ENCODE peak calls at places on chromosome 13, in eight cellular contexts. One of them, this sample, is unnamed. For H4K20me1, the result is how much of the 10 kb centered on the place peaks cover.

GRCh38 chr13:32001392-32001768 is 30.2 kb upstream of the FRY start:
- DNase-seq in SK-N-SH: peak
- DNase-seq in H9: peak
- DNase-seq in HepG2: peak
- DNase-seq in GM23248: peak
- DNase-seq in IMR-90: peak
- DNase-seq in PC-3: peak
- DNase-seq in osteoblast: peak
- DNase-seq in this sample: no peak

GRCh38 chr13:34627905-34628682 is 314.0 kb upstream of the NBEA start:
- DNase-seq in HepG2: no peak
- DNase-seq in osteoblast: no peak
- DNase-seq in IMR-90: no peak
- DNase-seq in SK-N-SH: no peak
- DNase-seq in GM23248: no peak
- DNase-seq in H9: no peak
- DNase-seq in PC-3: no peak
- DNase-seq in this sample: no peak

GRCh38 chr13:28093871-28094270 is 6.5 kb downstream of the FLT3 start:
- DNase-seq in H9: no peak
- DNase-seq in osteoblast: no peak
- DNase-seq in IMR-90: no peak
- DNase-seq in SK-N-SH: no peak
- DNase-seq in PC-3: no peak
- DNase-seq in GM23248: no peak
- DNase-seq in HepG2: no peak
- DNase-seq in this sample: no peak

GRCh38 chr13:106373304-106373988 is 162.0 kb downstream of the EFNB2 start:
- DNase-seq in SK-N-SH: no peak
- DNase-seq in H9: no peak
- DNase-seq in GM23248: no peak
- DNase-seq in osteoblast: no peak
- DNase-seq in IMR-90: no peak
- DNase-seq in HepG2: no peak
- DNase-seq in PC-3: no peak
- DNase-seq in this sample: no peak

GRCh38 chr13:23159587-23160240 is 21.1 kb upstream of the SGCG start:
- DNase-seq in IMR-90: no peak
- DNase-seq in SK-N-SH: peak
- DNase-seq in H9: peak
- DNase-seq in osteoblast: no peak
- DNase-seq in HepG2: no peak
- DNase-seq in GM23248: peak
- DNase-seq in PC-3: no peak
- DNase-seq in this sample: no peak

GRCh38 chr13:84362777-84363176 is 480.5 kb upstream of the SLITRK1 start:
- DNase-seq in HepG2: no peak
- DNase-seq in GM23248: peak
- DNase-seq in PC-3: no peak
- DNase-seq in IMR-90: no peak
- DNase-seq in SK-N-SH: no peak
- DNase-seq in H9: no peak
- DNase-seq in osteoblast: no peak
- DNase-seq in this sample: no peak

GRCh38 chr13:114065926-114066774 is 66.3 kb downstream of the RASA3 start:
- DNase-seq in PC-3: no peak
- DNase-seq in osteoblast: no peak
- DNase-seq in GM23248: peak
- DNase-seq in HepG2: no peak
- DNase-seq in H9: no peak
- DNase-seq in IMR-90: no peak
- DNase-seq in SK-N-SH: no peak
- DNase-seq in this sample: no peak

GRCh38 chr13:39892731-39893293 is 237.3 kb downstream of the COG6 start:
- DNase-seq in PC-3: no peak
- DNase-seq in H9: no peak
- DNase-seq in HepG2: no peak
- DNase-seq in GM23248: peak
- DNase-seq in SK-N-SH: peak
- DNase-seq in IMR-90: no peak
- DNase-seq in osteoblast: no peak
- DNase-seq in this sample: no peak

GRCh38 chr13:30796132-30796832 is 60.9 kb downstream of the ALOX5AP start:
- DNase-seq in IMR-90: peak
- DNase-seq in HepG2: no peak
- DNase-seq in GM23248: peak
- DNase-seq in SK-N-SH: no peak
- DNase-seq in PC-3: peak
- DNase-seq in H9: no peak
- DNase-seq in osteoblast: peak
- DNase-seq in this sample: no peak

GRCh38 chr13:51806571-51806970 is 2.6 kb upstream of the DHRS12 start:
- DNase-seq in PC-3: peak
- DNase-seq in GM23248: peak
- DNase-seq in SK-N-SH: no peak
- DNase-seq in osteoblast: peak
- DNase-seq in IMR-90: peak
- DNase-seq in H9: no peak
- DNase-seq in HepG2: no peak
- DNase-seq in this sample: no peak

GRCh38 chr13:92187378-92187989 is 789.1 kb downstream of the GPC5 start:
- DNase-seq in osteoblast: peak
- DNase-seq in IMR-90: peak
- DNase-seq in H9: no peak
- DNase-seq in PC-3: peak
- DNase-seq in SK-N-SH: peak
- DNase-seq in GM23248: peak
- DNase-seq in HepG2: peak
- DNase-seq in this sample: no peak

GRCh38 chr13:99237981-99238662 is 20.1 kb downstream of the GPR18 start:
- DNase-seq in SK-N-SH: no peak
- DNase-seq in osteoblast: no peak
- DNase-seq in PC-3: no peak
- DNase-seq in H9: no peak
- DNase-seq in IMR-90: no peak
- DNase-seq in HepG2: no peak
- DNase-seq in GM23248: no peak
- DNase-seq in this sample: no peak

DNA sequence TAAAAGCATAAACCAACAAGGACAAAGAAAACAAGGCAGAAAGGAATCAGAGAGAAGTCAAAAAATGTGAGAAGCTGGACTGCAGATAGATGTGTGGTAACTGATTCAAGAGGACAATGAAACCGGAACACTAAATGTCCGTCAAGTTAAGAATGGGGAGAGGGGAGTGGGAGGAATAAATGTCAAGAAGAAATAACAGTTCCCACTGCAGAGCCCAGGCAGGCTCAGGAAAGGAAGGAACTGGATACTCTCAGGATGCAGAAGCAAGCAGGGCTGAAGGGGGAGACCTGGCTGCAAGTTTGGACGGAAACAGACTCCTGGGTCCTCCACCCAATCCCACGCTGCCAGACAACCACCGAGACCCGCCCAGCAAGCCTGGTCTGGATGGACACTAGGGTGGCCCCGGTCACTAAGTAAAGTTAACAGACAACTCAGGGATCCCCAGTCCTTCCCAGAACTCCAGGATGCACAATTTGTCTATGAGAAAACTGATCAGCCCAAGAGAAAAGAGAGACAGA is 18.1 kb downstream of the TUBGCP3 start:
- DNase-seq in H9: no peak
- DNase-seq in IMR-90: no peak
- DNase-seq in GM23248: no peak
- DNase-seq in PC-3: no peak
- DNase-seq in osteoblast: no peak
- DNase-seq in SK-N-SH: no peak
- DNase-seq in HepG2: no peak
- DNase-seq in this sample: no peak
- H4K20me1 ChIP-seq in H9: under half
- H4K20me1 ChIP-seq in IMR-90: under half
- H4K20me1 ChIP-seq in GM23248: under half
- H4K20me1 ChIP-seq in PC-3: under half
- H4K20me1 ChIP-seq in osteoblast: under half
- H4K20me1 ChIP-seq in SK-N-SH: under half
- H4K20me1 ChIP-seq in HepG2: under half
- H4K20me1 ChIP-seq in this sample: under half

GRCh38 chr13:37046062-37046461 is 13.4 kb downstream of the SUPT20H start:
- DNase-seq in IMR-90: no peak
- DNase-seq in PC-3: no peak
- DNase-seq in H9: no peak
- DNase-seq in HepG2: no peak
- DNase-seq in SK-N-SH: no peak
- DNase-seq in GM23248: no peak
- DNase-seq in osteoblast: no peak
- DNase-seq in this sample: no peak

GRCh38 chr13:37047032-37047431 is 12.5 kb downstream of the SUPT20H start:
- DNase-seq in PC-3: no peak
- DNase-seq in osteoblast: no peak
- DNase-seq in HepG2: no peak
- DNase-seq in IMR-90: no peak
- DNase-seq in GM23248: no peak
- DNase-seq in SK-N-SH: no peak
- DNase-seq in H9: no peak
- DNase-seq in this sample: no peak

GRCh38 chr13:37047846-37048245 is 11.6 kb downstream of the SUPT20H start:
- DNase-seq in PC-3: no peak
- DNase-seq in IMR-90: no peak
- DNase-seq in H9: no peak
- DNase-seq in HepG2: no peak
- DNase-seq in SK-N-SH: no peak
- DNase-seq in GM23248: no peak
- DNase-seq in osteoblast: no peak
- DNase-seq in this sample: no peak

GRCh38 chr13:37049810-37050209 is 9.7 kb downstream of the SUPT20H start:
- DNase-seq in SK-N-SH: no peak
- DNase-seq in PC-3: no peak
- DNase-seq in HepG2: no peak
- DNase-seq in IMR-90: no peak
- DNase-seq in H9: no peak
- DNase-seq in GM23248: no peak
- DNase-seq in osteoblast: no peak
- DNase-seq in this sample: no peak
- H4K20me1 ChIP-seq in SK-N-SH: under half
- H4K20me1 ChIP-seq in PC-3: under half
- H4K20me1 ChIP-seq in HepG2: under half
- H4K20me1 ChIP-seq in IMR-90: under half
- H4K20me1 ChIP-seq in H9: under half
- H4K20me1 ChIP-seq in GM23248: under half
- H4K20me1 ChIP-seq in osteoblast: under half
- H4K20me1 ChIP-seq in this sample: under half

GRCh38 chr13:40927929-40928328 is 91.2 kb downstream of the ELF1 start:
- DNase-seq in SK-N-SH: no peak
- DNase-seq in HepG2: no peak
- DNase-seq in PC-3: no peak
- DNase-seq in GM23248: no peak
- DNase-seq in H9: no peak
- DNase-seq in IMR-90: no peak
- DNase-seq in osteoblast: no peak
- DNase-seq in this sample: no peak

GRCh38 chr13:40928980-40929379 is 90.1 kb downstream of the ELF1 start:
- DNase-seq in IMR-90: no peak
- DNase-seq in PC-3: no peak
- DNase-seq in osteoblast: no peak
- DNase-seq in H9: no peak
- DNase-seq in SK-N-SH: no peak
- DNase-seq in GM23248: no peak
- DNase-seq in HepG2: no peak
- DNase-seq in this sample: no peak

GRCh38 chr13:40932252-40932651 is 86.9 kb downstream of the ELF1 start:
- DNase-seq in osteoblast: no peak
- DNase-seq in SK-N-SH: no peak
- DNase-seq in H9: no peak
- DNase-seq in PC-3: no peak
- DNase-seq in HepG2: no peak
- DNase-seq in IMR-90: no peak
- DNase-seq in GM23248: no peak
- DNase-seq in this sample: no peak

DNA sequence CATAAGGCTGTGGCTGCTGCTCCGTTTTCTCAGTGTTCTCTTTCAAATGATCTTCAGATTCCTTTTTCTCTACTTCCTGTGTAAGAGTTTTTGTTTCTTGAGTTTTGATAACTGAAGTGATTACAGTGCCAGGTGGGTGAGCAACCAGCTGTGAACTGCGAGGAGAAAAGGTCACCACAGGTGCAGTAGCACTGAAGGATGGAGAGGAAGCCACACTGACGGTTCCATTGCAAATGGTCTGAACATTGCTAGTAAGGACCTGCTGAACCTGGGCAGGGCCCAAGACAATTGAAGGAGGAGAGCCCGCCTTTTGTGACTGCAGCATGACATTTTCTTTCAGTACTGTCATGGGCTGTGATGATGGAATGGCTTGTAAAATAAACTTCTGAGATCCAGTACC is 85.6 kb downstream of the ELF1 start:
- DNase-seq in H9: no peak
- DNase-seq in osteoblast: no peak
- DNase-seq in IMR-90: no peak
- DNase-seq in HepG2: no peak
- DNase-seq in GM23248: no peak
- DNase-seq in PC-3: no peak
- DNase-seq in SK-N-SH: no peak
- DNase-seq in this sample: no peak
- H4K20me1 ChIP-seq in H9: under half
- H4K20me1 ChIP-seq in osteoblast: under half
- H4K20me1 ChIP-seq in IMR-90: under half
- H4K20me1 ChIP-seq in HepG2: under half
- H4K20me1 ChIP-seq in GM23248: under half
- H4K20me1 ChIP-seq in PC-3: under half
- H4K20me1 ChIP-seq in SK-N-SH: under half
- H4K20me1 ChIP-seq in this sample: under half

DNA sequence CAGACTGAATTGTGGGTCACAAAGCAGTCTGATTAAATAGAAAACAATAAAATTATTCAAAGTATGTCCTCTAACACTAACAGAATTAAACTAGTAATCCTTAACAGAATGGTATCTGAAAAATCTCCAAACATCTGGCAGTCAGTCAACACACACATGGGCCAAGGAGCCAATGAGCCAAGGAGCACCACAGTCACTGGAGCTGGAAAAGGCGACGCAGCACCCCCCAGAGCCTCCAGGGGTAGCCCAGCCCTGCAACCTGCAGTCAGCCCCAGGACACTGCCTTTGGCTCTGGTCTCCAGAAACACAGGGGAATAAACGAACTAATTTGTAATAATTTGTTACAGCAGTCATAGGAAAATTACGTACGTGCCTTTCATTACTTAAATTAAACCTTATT is 12.3 kb downstream of the TUBGCP3 start:
- DNase-seq in GM23248: peak
- DNase-seq in PC-3: no peak
- DNase-seq in HepG2: no peak
- DNase-seq in H9: peak
- DNase-seq in osteoblast: no peak
- DNase-seq in SK-N-SH: peak
- DNase-seq in IMR-90: no peak
- DNase-seq in this sample: no peak
- H4K20me1 ChIP-seq in GM23248: under half
- H4K20me1 ChIP-seq in PC-3: half or more
- H4K20me1 ChIP-seq in HepG2: under half
- H4K20me1 ChIP-seq in H9: under half
- H4K20me1 ChIP-seq in osteoblast: under half
- H4K20me1 ChIP-seq in SK-N-SH: under half
- H4K20me1 ChIP-seq in IMR-90: under half
- H4K20me1 ChIP-seq in this sample: under half

This sample was measured in keratinocyte.